ENCODE peak calls at places on chromosome 9, in eight cellular contexts. G is IMR-90, B is mesothelial cell of epicardium, O is fibroblast of lung, C is RWPE1, Y is neural crest cell, D is HFF-Myc, T is adrenal gland. S is an unnamed sample.

GRCh38 chr9:91144782-91145181 is 216.9 kb downstream of the AUH start:
- DNase-seq in G (peak; percentile 71), B (no peak), O (peak; percentile 35), C (no peak), Y (no peak), D (no peak), T (no peak), S (no peak)

GRCh38 chr9:86892576-86892975 is 54.7 kb downstream of the GAS1 start:
- DNase-seq in G (peak; percentile 30), B (no peak), O (peak; percentile 39), C (peak; percentile 34), Y (no peak), D (no peak), T (no peak), S (no peak)

GRCh38 chr9:89978185-89978584 is 373.4 kb downstream of the GADD45G start:
- DNase-seq in G (peak; percentile 21), B (no peak), O (no peak), C (peak; percentile 36), Y (no peak), D (no peak), T (no peak), S (peak; percentile 30)

GRCh38 chr9:112174223-112174964 is 703 bp downstream of the SUSD1 start:
- DNase-seq in G (peak; percentile 16), B (peak; percentile 37), O (peak; percentile 45), C (peak; percentile 74), Y (peak; percentile 29), D (peak; percentile 21), T (peak; percentile 69), S (peak; percentile 52)

GRCh38 chr9:19533373-19533772 is 124.6 kb downstream of the ACER2 start:
- DNase-seq in G (peak; percentile 37), B (no peak), O (peak; percentile 37), C (no peak), Y (no peak), D (no peak), T (no peak), S (no peak)

GRCh38 chr9:133134419-133135190 is 13.6 kb upstream of the RALGDS start:
- DNase-seq in G (no peak), B (no peak), O (no peak), C (no peak), Y (no peak), D (no peak), T (no peak), S (peak; percentile 47)

GRCh38 chr9:72509053-72509452 is 12.4 kb upstream of the TMC1 start:
- DNase-seq in G (peak; percentile 74), B (no peak), O (peak; percentile 87), C (no peak), Y (no peak), D (no peak), T (no peak), S (peak; percentile 25)

GRCh38 chr9:61673664-61674381 is 484.0 kb downstream of the SPATA31A7 start:
- DNase-seq in G (no peak), B (no peak), O (no peak), C (no peak), Y (no peak), D (no peak), T (no peak), S (no peak)

GRCh38 chr9:37025381-37026084 is 8.5 kb downstream of the PAX5 start:
- DNase-seq in G (no peak), B (no peak), O (no peak), C (no peak), Y (no peak), D (no peak), T (no peak), S (no peak)

GRCh38 chr9:76905661-76905983 is 292 bp downstream of the PRUNE2 start:
- DNase-seq in G (no peak), B (no peak), O (peak; percentile 11), C (no peak), Y (no peak), D (no peak), T (no peak), S (no peak)

GRCh38 chr9:76902395-76902794 is 3.5 kb downstream of the PRUNE2 start:
- DNase-seq in G (no peak), B (no peak), O (no peak), C (no peak), Y (no peak), D (no peak), T (no peak), S (no peak)

GRCh38 chr9:76904661-76905457 is 1.1 kb downstream of the PRUNE2 start:
- DNase-seq in G (no peak), B (no peak), O (no peak), C (no peak), Y (no peak), D (no peak), T (no peak), S (no peak)

GRCh38 chr9:76901801-76902200 is 4.1 kb downstream of the PRUNE2 start:
- DNase-seq in G (no peak), B (no peak), O (no peak), C (no peak), Y (no peak), D (no peak), T (no peak), S (no peak)

DNA sequence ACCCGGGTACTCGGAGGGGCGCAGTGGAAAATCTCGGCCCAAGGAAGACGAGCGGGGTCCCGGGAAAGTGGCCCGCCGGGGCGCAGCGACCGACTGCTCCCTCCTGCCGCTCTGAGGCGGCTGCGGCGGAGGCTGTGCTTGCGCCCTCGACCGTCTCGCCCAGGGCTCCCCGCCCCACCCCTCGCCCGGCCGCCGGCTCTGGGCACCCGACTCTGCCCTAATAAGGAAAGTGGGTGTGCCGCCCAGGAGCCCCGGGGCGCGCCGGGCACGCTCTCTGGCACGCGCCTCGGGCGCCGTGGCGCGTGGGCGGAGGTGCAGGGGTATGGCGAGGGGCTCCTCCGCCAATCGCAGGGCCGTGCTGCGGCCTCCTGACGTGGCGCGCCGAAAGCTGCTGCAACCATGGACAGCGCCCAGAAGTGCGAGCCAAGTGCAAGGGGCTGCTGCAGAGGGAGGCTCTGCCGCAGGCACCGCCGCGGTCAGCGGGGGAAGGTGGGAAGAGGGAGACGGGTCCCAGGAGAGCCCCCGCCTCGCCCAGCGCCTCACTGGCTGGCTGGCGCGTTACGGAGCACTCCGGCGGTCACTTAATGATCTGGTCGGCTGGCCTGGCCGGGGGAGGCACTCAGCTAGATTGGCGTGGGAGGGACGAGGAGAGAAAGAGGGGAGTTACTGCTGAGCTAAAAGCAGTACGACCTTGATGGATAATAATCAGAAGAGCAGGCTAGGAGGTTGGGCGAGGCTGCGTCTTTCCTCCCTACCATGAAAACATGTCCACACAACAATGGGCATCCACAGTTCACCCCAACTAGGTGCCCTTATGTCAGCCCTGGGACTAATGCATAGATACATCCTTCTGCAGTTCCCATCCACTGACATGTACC is at the start of gene PRUNE2:
- DNase-seq in G (peak; percentile 79), B (peak; percentile 78), O (peak; percentile 92), C (peak; percentile 66), Y (peak; percentile 81), D (peak; percentile 42), T (peak; percentile 81), S (peak; percentile 75)
- TF ChIP-seq CTCF in G (no peak), B (no peak), O (no peak), C (no peak), Y (no peak), D (no peak), T (no peak), S (no peak)

DNA sequence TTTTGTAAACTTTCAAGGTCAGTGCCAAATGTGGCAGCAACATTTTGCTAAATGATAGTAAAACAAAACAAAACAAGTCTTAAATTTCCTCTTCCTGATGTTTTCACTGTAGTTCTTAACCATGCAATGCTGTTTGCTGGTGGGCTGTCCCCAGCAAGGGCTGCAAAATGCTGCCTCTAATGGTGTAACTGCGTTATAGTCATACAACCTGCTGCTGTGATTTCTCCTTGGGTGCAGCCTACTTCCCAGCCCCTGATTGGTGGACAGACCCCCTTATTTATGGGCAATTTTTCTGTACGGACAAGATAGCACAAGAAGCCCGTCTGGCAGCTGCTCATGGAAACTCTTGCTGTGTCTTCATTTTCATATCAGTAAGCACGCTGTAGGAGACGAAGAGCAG is 26.6 kb upstream of the PIP5K1B start:
- DNase-seq in G (peak; percentile 2), B (no peak), O (no peak), C (no peak), Y (peak; percentile 23), D (no peak), T (peak; percentile 19), S (peak; percentile 11)
- TF ChIP-seq CTCF in G (no peak), B (peak; percentile 16), O (peak; percentile 1), C (no peak), Y (peak; percentile 60), D (peak; percentile 20), T (peak; percentile 30), S (no peak)

DNA sequence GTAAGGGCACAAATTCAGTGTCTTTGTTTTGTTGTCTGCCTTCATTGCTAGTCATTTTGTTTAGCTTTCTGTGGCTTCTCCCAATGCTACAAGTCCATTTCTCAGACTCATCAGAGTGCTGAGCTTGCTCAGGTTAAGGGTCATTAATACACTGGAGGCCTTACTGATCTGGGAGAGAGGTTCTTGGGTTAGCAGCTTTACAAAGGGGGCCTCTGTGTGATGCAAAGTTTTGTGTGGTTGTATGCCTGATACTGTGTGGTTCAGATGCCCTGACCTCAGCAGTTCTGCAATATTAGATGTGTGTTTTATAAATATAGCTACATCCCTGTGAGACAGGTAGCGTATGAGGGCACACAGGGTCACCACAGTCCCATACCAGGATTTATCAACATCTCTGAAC is 34.8 kb upstream of the SMARCA2 start:
- DNase-seq in G (no peak), B (no peak), O (no peak), C (no peak), Y (no peak), D (no peak), T (no peak), S (no peak)
- TF ChIP-seq CTCF in G (no peak), B (no peak), O (no peak), C (no peak), Y (no peak), D (no peak), T (no peak), S (no peak)

GRCh38 chr9:22238809-22239684 is 207.6 kb upstream of the DMRTA1 start:
- DNase-seq in G (peak; percentile 63), B (no peak), O (peak; percentile 71), C (peak; percentile 33), Y (no peak), D (no peak), T (no peak), S (peak; percentile 33)
- TF ChIP-seq CTCF in G (peak; percentile 62), B (peak; percentile 56), O (peak; percentile 61), C (peak; percentile 74), Y (peak; percentile 68), D (peak; percentile 59), T (peak; percentile 56), S (no peak)